ENCODE peak calls at places on chromosomes 12 and 14, in nine cellular contexts. B, G, Y, S, U, R, X, Q and I are unnamed samples.

GRCh38 chr12:75389061-75389460 is 1.8 kb upstream of the GLIPR1L2 start:
- DNase-seq in B (no peak), G (no peak), Y (peak; percentile 89), S (peak; percentile 46), U (no peak), R (no peak), X (no peak), Q (peak; percentile 62), I (peak; percentile 77)

GRCh38 chr14:79605863-79606262 is 605.4 kb downstream of the DIO2 start:
- DNase-seq in B (no peak), G (no peak), Y (no peak), S (peak; percentile 77), U (no peak), R (no peak), X (peak; percentile 99), Q (no peak), I (no peak)

GRCh38 chr12:76020731-76021672 is 10.6 kb downstream of the PHLDA1 start:
- DNase-seq in B (no peak), G (no peak), Y (peak; percentile 98), S (peak; percentile 95), U (no peak), R (no peak), X (no peak), Q (peak; percentile 97), I (peak; percentile 99)

GRCh38 chr14:39025810-39026627 is 77.0 kb downstream of the SEC23A start:
- DNase-seq in B (no peak), G (no peak), Y (no peak), S (no peak), U (no peak), R (no peak), X (no peak), Q (no peak), I (no peak)

GRCh38 chr12:104952816-104953215 is 5.3 kb downstream of the SLC41A2 start:
- DNase-seq in B (no peak), G (no peak), Y (peak; percentile 79), S (no peak), U (no peak), R (no peak), X (peak; percentile 71), Q (no peak), I (no peak)

GRCh38 chr14:75961662-75962061 is 20.1 kb downstream of the TGFB3 start:
- DNase-seq in B (no peak), G (no peak), Y (no peak), S (no peak), U (no peak), R (no peak), X (no peak), Q (no peak), I (no peak)

GRCh38 chr14:22370084-22370847 is 218.8 kb downstream of the DAD1 start:
- DNase-seq in B (no peak), G (no peak), Y (peak; percentile 83), S (peak; percentile 91), U (no peak), R (peak; percentile 8), X (no peak), Q (peak; percentile 81), I (peak; percentile 65)

GRCh38 chr14:74465335-74465734 is 27.8 kb downstream of the NPC2 start:
- DNase-seq in B (no peak), G (no peak), Y (no peak), S (no peak), U (no peak), R (no peak), X (no peak), Q (no peak), I (no peak)

GRCh38 chr14:93005135-93005813 is 82.3 kb downstream of the CHGA start:
- DNase-seq in B (no peak), G (no peak), Y (no peak), S (peak; percentile 32), U (peak; percentile 32), R (no peak), X (no peak), Q (no peak), I (no peak)

GRCh38 chr12:94504386-94504785 is 44.7 kb upstream of the CEP83 start:
- DNase-seq in B (no peak), G (no peak), Y (no peak), S (no peak), U (no peak), R (no peak), X (no peak), Q (peak; percentile 94), I (no peak)

GRCh38 chr14:92542766-92543554 is 29.4 kb downstream of the RIN3 start:
- DNase-seq in B (no peak), G (no peak), Y (no peak), S (no peak), U (no peak), R (no peak), X (no peak), Q (no peak), I (no peak)

GRCh38 chr12:71725011-71725410 is 29.7 kb upstream of the RAB21 start:
- DNase-seq in B (no peak), G (no peak), Y (no peak), S (no peak), U (no peak), R (no peak), X (no peak), Q (no peak), I (no peak)

GRCh38 chr14:23447634-23448353 is 12.3 kb upstream of the MYH7 start:
- DNase-seq in B (no peak), G (no peak), Y (peak; percentile 33), S (no peak), U (no peak), R (no peak), X (no peak), Q (no peak), I (no peak)

GRCh38 chr12:28879379-28879778 is 269.7 kb upstream of the FAR2 start:
- DNase-seq in B (no peak), G (no peak), Y (no peak), S (no peak), U (no peak), R (no peak), X (no peak), Q (no peak), I (no peak)

GRCh38 chr14:90496379-90496778 is 99.5 kb downstream of the CALM1 start:
- DNase-seq in B (no peak), G (no peak), Y (no peak), S (no peak), U (no peak), R (no peak), X (no peak), Q (no peak), I (no peak)

GRCh38 chr12:69070319-69071090 is 137.5 kb upstream of the CPM start:
- DNase-seq in B (no peak), G (no peak), Y (peak; percentile 77), S (peak; percentile 83), U (peak; percentile 55), R (no peak), X (peak; percentile 1), Q (peak; percentile 50), I (peak; percentile 67)

GRCh38 chr12:27733052-27733656 is 22.5 kb downstream of the MRPS35 start:
- DNase-seq in B (no peak), G (no peak), Y (peak; percentile 41), S (peak; percentile 55), U (no peak), R (no peak), X (peak; percentile 41), Q (peak; percentile 9), I (peak; percentile 13)

GRCh38 chr12:96108321-96108720 is 72.9 kb upstream of the LTA4H start:
- DNase-seq in B (no peak), G (peak; percentile 62), Y (no peak), S (no peak), U (peak; percentile 68), R (no peak), X (no peak), Q (no peak), I (peak; percentile 34)

GRCh38 chr14:68408680-68409079 is 384.2 kb downstream of the ZFP36L1 start:
- DNase-seq in B (no peak), G (no peak), Y (peak; percentile 19), S (no peak), U (no peak), R (no peak), X (no peak), Q (no peak), I (peak; percentile 28)

GRCh38 chr12:117097159-117097558 is 2.1 kb downstream of the TESC start:
- DNase-seq in B (no peak), G (peak; percentile 31), Y (no peak), S (no peak), U (no peak), R (no peak), X (peak; percentile 55), Q (no peak), I (no peak)

GRCh38 chr12:14164266-14164665 is 182.9 kb upstream of the GRIN2B start:
- DNase-seq in B (no peak), G (no peak), Y (no peak), S (no peak), U (no peak), R (no peak), X (no peak), Q (peak; percentile 5), I (no peak)

GRCh38 chr14:68328509-68328908 is 464.4 kb downstream of the ZFP36L1 start:
- DNase-seq in B (no peak), G (no peak), Y (no peak), S (no peak), U (no peak), R (no peak), X (no peak), Q (no peak), I (no peak)

GRCh38 chr12:76446090-76446489 is 97.9 kb upstream of the BBS10 start:
- DNase-seq in B (no peak), G (no peak), Y (no peak), S (no peak), U (no peak), R (no peak), X (no peak), Q (no peak), I (no peak)

GRCh38 chr12:47020211-47020821 is 59.1 kb upstream of the PCED1B start:
- DNase-seq in B (no peak), G (no peak), Y (no peak), S (no peak), U (no peak), R (no peak), X (no peak), Q (no peak), I (no peak)

GRCh38 chr12:57094194-57095160 is 5.6 kb downstream of the NAB2 start:
- DNase-seq in B (no peak), G (no peak), Y (no peak), S (no peak), U (no peak), R (no peak), X (no peak), Q (no peak), I (no peak)

GRCh38 chr14:35741345-35742031 is 67.6 kb downstream of the RALGAPA1 start:
- DNase-seq in B (no peak), G (no peak), Y (no peak), S (no peak), U (no peak), R (no peak), X (no peak), Q (peak; percentile 14), I (no peak)

GRCh38 chr14:72416892-72417291 is 477.0 kb downstream of the DPF3 start:
- DNase-seq in B (no peak), G (no peak), Y (peak; percentile 76), S (no peak), U (no peak), R (no peak), X (no peak), Q (no peak), I (no peak)

GRCh38 chr12:65339161-65339560 is 60.7 kb downstream of the MSRB3 start:
- DNase-seq in B (no peak), G (no peak), Y (no peak), S (no peak), U (no peak), R (no peak), X (no peak), Q (no peak), I (no peak)